ENCODE peak calls at places on chromosome 7, in five cellular contexts. L, E, N, T and U are unnamed samples. For H3K4me1, the result is how much of the 10 kb centered on the place peaks cover.

GRCh38 chr7:90178592-90179279 is 24.5 kb downstream of the STEAP1 start:
- DNase-seq in N (no peak), E (no peak), L (no peak), T (no peak), U (no peak)

GRCh38 chr7:50664461-50664922 is 99.3 kb upstream of the DDC start:
- DNase-seq in T (no peak), L (no peak), N (no peak), E (no peak), U (no peak)

GRCh38 chr7:128938524-128939074 is 872 bp downstream of the IRF5 start:
- DNase-seq in E (no peak), L (peak), T (no peak), N (peak), U (peak)

GRCh38 chr7:112162161-112163020 is 43.8 kb downstream of the DOCK4 start:
- DNase-seq in E (peak), T (no peak), N (peak), L (peak), U (peak)

GRCh38 chr7:135930565-135931423 is 46.4 kb downstream of the MTPN start:
- DNase-seq in T (no peak), L (no peak), N (peak), E (no peak), U (no peak)

GRCh38 chr7:44581426-44581906 is 565 bp downstream of the TMED4 start:
- DNase-seq in T (peak), N (peak), L (peak), E (peak), U (no peak)

GRCh38 chr7:82755705-82756551 is 312.4 kb upstream of the CACNA2D1 start:
- DNase-seq in L (no peak), N (no peak), T (no peak), E (no peak), U (no peak)

GRCh38 chr7:150936018-150936417 is 42.1 kb downstream of the KCNH2 start:
- DNase-seq in E (no peak), T (no peak), N (no peak), L (no peak), U (no peak)

GRCh38 chr7:7630626-7631329 is 9.8 kb upstream of the UMAD1 start:
- DNase-seq in E (no peak), N (no peak), T (no peak), L (no peak), U (no peak)

GRCh38 chr7:158723266-158723665 is 18.7 kb upstream of the NCAPG2 start:
- DNase-seq in N (no peak), E (no peak), T (no peak), L (no peak), U (no peak)

GRCh38 chr7:111029574-111030357 is 61.2 kb upstream of the LRRN3 start:
- DNase-seq in L (peak), E (no peak), T (peak), N (no peak), U (no peak)

GRCh38 chr7:96440328-96440727 is 118.4 kb upstream of the SLC25A13 start:
- DNase-seq in N (no peak), T (no peak), L (no peak), E (no peak), U (no peak)

GRCh38 chr7:157544980-157545680 is 208.3 kb downstream of the DNAJB6 start:
- DNase-seq in E (no peak), T (no peak), N (no peak), L (no peak), U (peak)

GRCh38 chr7:45680776-45681175 is 106.6 kb downstream of the ADCY1 start:
- DNase-seq in N (peak), L (no peak), T (no peak), E (no peak), U (no peak)

GRCh38 chr7:153130052-153130451 is 370.5 kb downstream of the ACTR3B start:
- DNase-seq in N (no peak), T (no peak), L (no peak), E (no peak), U (no peak)

GRCh38 chr7:157923903-157924630 is 587.3 kb downstream of the DNAJB6 start:
- DNase-seq in E (no peak), L (no peak), T (no peak), N (peak), U (no peak)

GRCh38 chr7:154990964-154991514 is 11.9 kb downstream of the PAXIP1 start:
- DNase-seq in N (no peak), T (no peak), L (no peak), E (no peak), U (no peak)

GRCh38 chr7:44348300-44348699 is 22.9 kb upstream of the CAMK2B start:
- DNase-seq in E (no peak), L (no peak), T (no peak), N (peak), U (no peak)

GRCh38 chr7:99996755-99997544 is 18.4 kb upstream of the ZKSCAN1 start:
- DNase-seq in L (no peak), T (no peak), N (no peak), E (no peak), U (no peak)

GRCh38 chr7:140641532-140642191 is 1.0 kb upstream of the DENND2A start:
- DNase-seq in L (no peak), N (no peak), T (no peak), E (peak), U (no peak)

GRCh38 chr7:45173596-45174327 is 16.2 kb downstream of the RAMP3 start:
- DNase-seq in L (no peak), N (peak), E (no peak), T (no peak), U (no peak)

GRCh38 chr7:130938661-130939060 is 204.7 kb upstream of the KLF14 start:
- DNase-seq in T (no peak), N (no peak), L (no peak), E (no peak), U (no peak)

GRCh38 chr7:47383064-47383463 is 198.8 kb downstream of the TNS3 start:
- DNase-seq in E (no peak), N (no peak), T (no peak), L (no peak), U (no peak)

GRCh38 chr7:15764986-15765385 is 78.5 kb upstream of the MEOX2 start:
- DNase-seq in T (no peak), N (no peak), E (no peak), L (no peak), U (peak)

GRCh38 chr7:117047496-117047895 is 94.2 kb downstream of the ST7 start:
- DNase-seq in N (no peak), L (no peak), T (no peak), E (no peak), U (no peak)

GRCh38 chr7:128201067-128201689 is 39.9 kb upstream of the LEP start:
- DNase-seq in T (no peak), E (no peak), L (peak), N (peak), U (peak)

GRCh38 chr7:23685770-23686169 is 5.8 kb downstream of the FAM221A start:
- DNase-seq in N (no peak), L (peak), T (no peak), E (no peak), U (no peak)

GRCh38 chr7:99943641-99944507 is 14.5 kb upstream of the GJC3 start:
- DNase-seq in L (no peak), E (no peak), T (no peak), N (peak), U (no peak)

GRCh38 chr7:124152859-124153692 is 120.2 kb upstream of the TMEM229A start:
- DNase-seq in E (no peak), T (no peak), L (peak), N (peak), U (no peak)

GRCh38 chr7:33190688-33191304 is 61.4 kb downstream of the BBS9 start:
- DNase-seq in T (no peak), N (no peak), E (no peak), L (no peak), U (no peak)

GRCh38 chr7:31000161-31000693 is 36.5 kb downstream of the GHRHR start:
- DNase-seq in L (no peak), N (peak), T (no peak), E (no peak), U (no peak)

GRCh38 chr7:143494622-143495021 is 16.9 kb downstream of the TAS2R41 start:
- DNase-seq in T (no peak), N (no peak), L (no peak), E (no peak), U (no peak)

GRCh38 chr7:51162724-51163329 is 153.8 kb downstream of the COBL start:
- DNase-seq in E (peak), N (peak), T (peak), L (peak), U (peak)

GRCh38 chr7:43204081-43204480 is 91.6 kb downstream of the HECW1 start:
- DNase-seq in T (no peak), N (no peak), E (no peak), L (no peak), U (no peak)

DNA sequence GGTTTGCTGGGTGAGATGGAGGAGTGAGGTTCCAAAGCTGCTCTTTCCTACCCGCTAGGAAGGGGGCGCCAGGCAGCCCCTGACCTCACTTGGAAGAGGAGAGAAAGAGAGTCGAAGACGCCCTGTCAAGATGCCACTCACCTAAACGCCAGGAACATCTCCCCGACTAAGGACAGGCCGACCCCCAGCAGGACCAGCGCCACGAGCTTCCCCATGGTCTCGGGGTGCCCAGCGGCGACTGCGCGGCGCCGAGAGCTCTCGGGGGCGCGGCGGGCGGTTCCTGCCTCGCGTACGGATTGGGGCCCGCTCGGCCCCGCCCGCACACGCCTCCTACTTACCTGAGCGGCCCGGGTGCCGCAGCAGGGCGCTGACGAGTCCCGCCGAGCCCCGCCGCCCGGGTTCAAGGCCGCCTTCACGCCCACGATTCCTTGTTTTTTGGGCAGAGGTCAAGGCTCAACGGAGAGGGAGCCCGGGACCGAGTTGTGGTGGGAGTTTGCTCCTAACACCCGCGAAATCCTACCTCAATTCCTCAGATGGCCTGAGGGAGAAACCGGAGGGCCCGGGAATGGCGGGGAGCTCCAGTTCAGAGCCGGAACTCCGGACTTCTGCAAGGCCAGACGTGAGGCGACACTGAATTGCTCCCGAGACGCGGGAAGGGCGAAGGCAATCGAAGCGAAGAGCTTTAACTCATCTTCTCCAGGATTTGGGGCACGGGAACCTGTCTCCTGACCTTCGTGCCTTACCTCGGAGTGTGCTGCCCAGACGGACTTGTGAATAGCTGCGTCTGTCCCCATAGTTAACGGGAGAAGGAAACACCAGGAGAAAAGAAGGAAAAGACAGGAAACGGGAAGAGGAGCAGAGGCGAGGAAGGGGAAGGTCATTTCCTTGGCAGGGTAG is at the start of gene PON3:
- DNase-seq in E (peak), T (no peak), L (peak), N (peak), U (peak)
- H3K4me3 ChIP-seq in E (peak), T (peak), L (peak), N (no peak), U (peak)

GRCh38 chr7:74544706-74545469 is 91.2 kb downstream of the GTF2IRD1 start:
- DNase-seq in E (no peak), L (peak), N (peak), T (no peak), U (peak)

DNA sequence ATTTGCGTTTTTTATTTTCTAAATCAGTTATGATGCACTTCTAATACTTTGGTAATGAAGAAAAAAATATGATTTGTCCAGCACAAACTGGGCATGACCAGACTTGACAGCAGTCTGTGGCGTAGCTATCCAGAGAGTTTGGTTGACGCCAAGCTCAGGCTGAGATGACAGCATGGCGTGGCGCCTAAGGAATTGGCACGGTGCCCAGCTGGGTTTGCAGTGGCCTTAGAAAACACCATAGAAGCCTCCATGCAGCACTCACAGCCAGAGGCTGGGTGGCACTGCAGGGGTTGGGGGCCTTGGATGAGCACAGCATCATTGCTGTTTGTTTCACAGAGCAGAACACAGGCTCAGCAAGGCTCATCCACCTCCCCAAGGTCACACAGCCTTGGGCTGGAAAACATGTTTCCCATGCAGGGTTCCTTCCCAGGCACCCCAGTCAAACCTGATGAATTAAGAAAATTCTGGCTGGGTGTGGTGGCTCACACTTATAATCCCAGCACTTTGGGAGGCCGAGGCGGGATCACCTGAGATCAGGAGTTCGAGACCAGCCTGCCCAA is 88.9 kb downstream of the GTF2IRD1 start:
- DNase-seq in T (no peak), N (no peak), L (peak), E (no peak), U (peak)
- H3K4me1 ChIP-seq in T (under half), N (under half), L (under half), E (under half), U (under half)

GRCh38 chr7:93265220-93265619 is 33.1 kb downstream of the VPS50 start:
- DNase-seq in N (no peak), L (no peak), E (no peak), T (no peak), U (no peak)

GRCh38 chr7:93262535-93262934 is 30.4 kb downstream of the VPS50 start:
- DNase-seq in N (no peak), E (no peak), L (no peak), T (no peak), U (no peak)
- H3K27ac ChIP-seq in N (no peak), E (no peak), L (no peak), T (no peak), U (no peak)

DNA sequence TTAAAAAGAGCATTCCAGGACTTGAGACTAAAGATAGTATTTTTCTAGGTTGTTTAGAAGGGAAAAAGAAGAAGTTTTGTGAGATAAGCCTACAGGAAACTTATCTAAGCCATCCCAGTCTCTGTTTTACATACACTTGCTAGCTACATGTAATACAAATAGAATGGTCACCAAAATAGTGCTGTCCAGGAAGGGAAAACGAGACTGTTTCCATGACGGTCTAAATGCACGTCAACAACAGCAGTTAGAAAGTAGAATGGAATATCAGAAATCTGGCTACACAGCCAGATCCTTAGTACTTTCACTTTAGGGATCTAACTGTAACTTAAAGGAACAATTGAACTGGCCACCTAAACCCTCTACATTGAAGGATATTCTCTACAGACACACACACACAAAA is 117.6 kb downstream of the TSPAN12 start:
- DNase-seq in N (no peak), L (no peak), T (no peak), E (no peak), U (no peak)
- H3K4me3 ChIP-seq in N (no peak), L (no peak), T (no peak), E (no peak), U (peak)